ENCODE peak calls at places on chromosomes 11 and 22, in ten cellular contexts. One of them, this sample, is unnamed.

GRCh38 chr11:57712256-57713150 is at the start of gene TMX2:
- DNase-seq in MM.1S: peak
- DNase-seq in body of pancreas: peak
- DNase-seq in tibial artery: peak
- DNase-seq in HepG2: peak
- DNase-seq in cardiac fibroblast: peak
- DNase-seq in AG04450: peak
- DNase-seq in WERI-Rb-1: peak
- DNase-seq in suprapubic skin: peak
- DNase-seq in fibroblast of pulmonary artery: peak
- DNase-seq in this sample: peak

GRCh38 chr11:48033918-48034341 is 53.6 kb downstream of the PTPRJ start:
- DNase-seq in HepG2: no peak
- DNase-seq in cardiac fibroblast: no peak
- DNase-seq in AG04450: no peak
- DNase-seq in body of pancreas: no peak
- DNase-seq in tibial artery: no peak
- DNase-seq in fibroblast of pulmonary artery: no peak
- DNase-seq in MM.1S: no peak
- DNase-seq in WERI-Rb-1: no peak
- DNase-seq in suprapubic skin: no peak
- DNase-seq in this sample: no peak

GRCh38 chr11:69828276-69828970 is 9.2 kb upstream of the FGF3 start:
- DNase-seq in WERI-Rb-1: no peak
- DNase-seq in fibroblast of pulmonary artery: no peak
- DNase-seq in MM.1S: no peak
- DNase-seq in tibial artery: no peak
- DNase-seq in body of pancreas: no peak
- DNase-seq in HepG2: no peak
- DNase-seq in cardiac fibroblast: no peak
- DNase-seq in AG04450: no peak
- DNase-seq in suprapubic skin: no peak
- DNase-seq in this sample: no peak

GRCh38 chr11:4991066-4991465 is 3.6 kb upstream of the OR51L1 start:
- DNase-seq in suprapubic skin: no peak
- DNase-seq in WERI-Rb-1: no peak
- DNase-seq in tibial artery: no peak
- DNase-seq in fibroblast of pulmonary artery: peak
- DNase-seq in AG04450: no peak
- DNase-seq in HepG2: no peak
- DNase-seq in body of pancreas: no peak
- DNase-seq in MM.1S: peak
- DNase-seq in cardiac fibroblast: peak
- DNase-seq in this sample: no peak

GRCh38 chr11:17719940-17720795 is 797 bp downstream of the MYOD1 start:
- DNase-seq in suprapubic skin: no peak
- DNase-seq in HepG2: no peak
- DNase-seq in MM.1S: no peak
- DNase-seq in fibroblast of pulmonary artery: peak
- DNase-seq in AG04450: no peak
- DNase-seq in WERI-Rb-1: peak
- DNase-seq in tibial artery: no peak
- DNase-seq in body of pancreas: no peak
- DNase-seq in cardiac fibroblast: peak
- DNase-seq in this sample: no peak

GRCh38 chr22:41799486-41800347 is 762 bp upstream of the CCDC134 start:
- DNase-seq in cardiac fibroblast: peak
- DNase-seq in AG04450: no peak
- DNase-seq in tibial artery: peak
- DNase-seq in fibroblast of pulmonary artery: peak
- DNase-seq in body of pancreas: peak
- DNase-seq in HepG2: no peak
- DNase-seq in suprapubic skin: peak
- DNase-seq in WERI-Rb-1: peak
- DNase-seq in MM.1S: no peak
- DNase-seq in this sample: peak

GRCh38 chr11:11010624-11011127 is 152.8 kb upstream of the ZBED5 start:
- DNase-seq in AG04450: no peak
- DNase-seq in cardiac fibroblast: peak
- DNase-seq in body of pancreas: peak
- DNase-seq in suprapubic skin: no peak
- DNase-seq in HepG2: peak
- DNase-seq in WERI-Rb-1: peak
- DNase-seq in tibial artery: peak
- DNase-seq in MM.1S: no peak
- DNase-seq in fibroblast of pulmonary artery: peak
- DNase-seq in this sample: no peak

GRCh38 chr11:57646756-57647303 is 2.9 kb downstream of the YPEL4 start:
- DNase-seq in AG04450: no peak
- DNase-seq in MM.1S: no peak
- DNase-seq in cardiac fibroblast: no peak
- DNase-seq in HepG2: no peak
- DNase-seq in tibial artery: no peak
- DNase-seq in suprapubic skin: no peak
- DNase-seq in fibroblast of pulmonary artery: no peak
- DNase-seq in WERI-Rb-1: no peak
- DNase-seq in body of pancreas: no peak
- DNase-seq in this sample: no peak

GRCh38 chr11:127059286-127060200 is 59.0 kb upstream of the KIRREL3 start:
- DNase-seq in WERI-Rb-1: no peak
- DNase-seq in body of pancreas: no peak
- DNase-seq in tibial artery: no peak
- DNase-seq in AG04450: no peak
- DNase-seq in fibroblast of pulmonary artery: no peak
- DNase-seq in MM.1S: no peak
- DNase-seq in HepG2: no peak
- DNase-seq in suprapubic skin: no peak
- DNase-seq in cardiac fibroblast: no peak
- DNase-seq in this sample: no peak

GRCh38 chr11:76266701-76267100 is 60.4 kb upstream of the WNT11 start:
- DNase-seq in fibroblast of pulmonary artery: no peak
- DNase-seq in suprapubic skin: no peak
- DNase-seq in AG04450: no peak
- DNase-seq in cardiac fibroblast: no peak
- DNase-seq in MM.1S: no peak
- DNase-seq in tibial artery: no peak
- DNase-seq in HepG2: no peak
- DNase-seq in body of pancreas: no peak
- DNase-seq in WERI-Rb-1: no peak
- DNase-seq in this sample: no peak
- H3K4me3 ChIP-seq in fibroblast of pulmonary artery: no peak
- H3K4me3 ChIP-seq in suprapubic skin: no peak
- H3K4me3 ChIP-seq in AG04450: no peak
- H3K4me3 ChIP-seq in cardiac fibroblast: no peak
- H3K4me3 ChIP-seq in MM.1S: no peak
- H3K4me3 ChIP-seq in tibial artery: no peak
- H3K4me3 ChIP-seq in HepG2: no peak
- H3K4me3 ChIP-seq in body of pancreas: no peak
- H3K4me3 ChIP-seq in WERI-Rb-1: no peak
- H3K4me3 ChIP-seq in this sample: no peak

DNA sequence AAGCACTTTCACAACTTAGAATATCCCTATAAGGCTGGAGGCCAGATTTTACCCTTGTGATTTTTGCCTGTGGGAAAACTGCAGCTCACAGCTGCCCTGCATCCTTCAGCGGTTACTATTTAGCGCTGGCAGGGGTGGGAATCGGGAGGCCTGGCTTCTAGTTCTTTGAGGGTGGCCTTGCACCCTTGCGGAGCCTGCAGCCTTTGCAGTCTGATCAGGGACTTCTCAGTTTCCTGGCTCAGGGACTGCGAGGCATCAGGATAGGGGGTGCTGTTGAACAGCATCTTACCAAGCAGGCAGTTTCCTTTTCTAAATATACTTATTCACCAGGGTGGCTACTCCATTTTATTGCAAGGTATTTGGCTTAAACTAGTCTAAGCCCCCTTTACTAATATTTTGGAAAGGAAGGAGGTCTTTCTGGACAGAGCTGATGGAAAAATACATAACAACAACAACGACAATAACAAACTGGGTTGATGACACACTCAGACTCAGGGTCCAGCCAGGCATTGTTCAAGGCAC is 2.9 kb upstream of the APOA1 start:
- DNase-seq in HepG2: peak
- DNase-seq in AG04450: no peak
- DNase-seq in fibroblast of pulmonary artery: peak
- DNase-seq in tibial artery: no peak
- DNase-seq in MM.1S: no peak
- DNase-seq in WERI-Rb-1: no peak
- DNase-seq in suprapubic skin: peak
- DNase-seq in cardiac fibroblast: peak
- DNase-seq in body of pancreas: no peak
- DNase-seq in this sample: no peak
- TF ChIP-seq CTCF in HepG2: peak
- TF ChIP-seq CTCF in AG04450: peak
- TF ChIP-seq CTCF in fibroblast of pulmonary artery: peak
- TF ChIP-seq CTCF in tibial artery: no peak
- TF ChIP-seq CTCF in MM.1S: peak
- TF ChIP-seq CTCF in WERI-Rb-1: peak
- TF ChIP-seq CTCF in suprapubic skin: no peak
- TF ChIP-seq CTCF in cardiac fibroblast: peak
- TF ChIP-seq CTCF in body of pancreas: no peak
- TF ChIP-seq CTCF in this sample: no peak

DNA sequence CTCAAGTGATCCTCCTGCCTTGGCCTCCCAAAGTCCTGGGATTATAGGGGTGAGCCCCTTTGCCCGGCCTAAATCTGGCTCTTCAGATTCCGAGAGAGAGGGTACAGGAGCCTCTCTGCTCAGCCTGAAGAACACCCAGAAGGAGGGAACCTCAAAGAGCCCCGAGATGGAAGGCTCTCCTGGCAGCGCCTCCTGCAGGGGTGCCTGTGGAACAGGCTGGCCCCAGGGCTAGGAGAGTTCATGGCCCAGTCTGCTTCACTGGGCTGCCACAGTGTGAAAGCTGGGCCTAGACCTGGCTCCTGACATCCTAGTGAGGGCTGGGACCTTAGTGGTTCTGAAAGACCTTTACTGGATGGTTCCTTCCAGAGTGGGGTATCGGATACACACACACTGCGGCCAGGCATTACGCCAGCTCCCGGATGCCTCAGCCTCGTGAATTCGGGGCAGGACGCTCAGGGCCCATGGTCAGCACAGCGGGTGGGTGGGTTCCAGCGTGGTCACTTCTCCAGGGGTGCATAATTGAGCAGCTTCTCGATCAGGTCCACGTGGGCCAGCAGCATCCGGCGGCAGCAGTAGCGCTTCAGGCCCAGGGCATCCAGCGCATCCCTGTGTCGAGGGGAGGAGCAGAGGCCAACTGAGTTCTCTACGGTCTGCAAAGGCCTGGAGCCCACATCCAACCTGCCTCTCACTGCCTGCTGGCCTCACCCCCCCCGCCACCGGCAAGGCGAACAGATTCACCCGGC is 2.3 kb downstream of the POLR2L start:
- DNase-seq in fibroblast of pulmonary artery: no peak
- DNase-seq in cardiac fibroblast: no peak
- DNase-seq in suprapubic skin: no peak
- DNase-seq in WERI-Rb-1: no peak
- DNase-seq in tibial artery: no peak
- DNase-seq in body of pancreas: no peak
- DNase-seq in AG04450: no peak
- DNase-seq in HepG2: no peak
- DNase-seq in MM.1S: no peak
- DNase-seq in this sample: no peak
- H3K4me3 ChIP-seq in fibroblast of pulmonary artery: peak
- H3K4me3 ChIP-seq in cardiac fibroblast: peak
- H3K4me3 ChIP-seq in suprapubic skin: peak
- H3K4me3 ChIP-seq in WERI-Rb-1: no peak
- H3K4me3 ChIP-seq in tibial artery: no peak
- H3K4me3 ChIP-seq in body of pancreas: no peak
- H3K4me3 ChIP-seq in AG04450: peak
- H3K4me3 ChIP-seq in HepG2: peak
- H3K4me3 ChIP-seq in MM.1S: no peak
- H3K4me3 ChIP-seq in this sample: no peak

DNA sequence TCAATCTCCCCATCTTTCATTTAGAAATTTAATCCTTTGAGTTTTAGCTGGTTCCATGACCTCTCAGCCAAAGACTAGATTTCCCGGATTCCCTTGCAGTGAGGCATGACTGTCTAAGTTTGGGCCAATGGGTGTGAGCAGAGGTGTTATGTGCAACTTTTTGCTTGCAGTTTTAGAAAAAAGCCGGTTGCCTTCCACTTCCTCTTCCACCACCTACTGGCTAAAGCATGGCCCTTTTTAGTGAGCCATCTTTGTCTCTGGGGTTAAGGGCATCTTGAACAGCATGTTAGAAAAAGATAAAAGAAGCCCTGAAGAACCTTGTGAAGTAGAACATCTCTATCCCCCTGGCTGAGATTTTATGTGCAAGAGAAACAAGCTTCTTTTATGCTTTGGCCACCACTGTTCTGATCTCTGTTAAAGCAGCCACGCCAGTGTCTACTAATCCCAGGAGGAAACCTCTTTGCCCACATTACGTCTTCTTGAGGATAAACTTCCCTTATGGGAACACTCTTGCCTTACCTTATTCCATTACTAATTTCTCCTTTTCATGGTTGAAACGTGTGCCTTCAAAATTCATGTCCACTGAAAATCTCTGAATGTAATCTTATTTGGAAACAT is 279.9 kb downstream of the TENM4 start:
- DNase-seq in AG04450: no peak
- DNase-seq in body of pancreas: peak
- DNase-seq in HepG2: no peak
- DNase-seq in tibial artery: no peak
- DNase-seq in cardiac fibroblast: peak
- DNase-seq in WERI-Rb-1: no peak
- DNase-seq in MM.1S: no peak
- DNase-seq in fibroblast of pulmonary artery: peak
- DNase-seq in suprapubic skin: no peak
- DNase-seq in this sample: no peak
- TF ChIP-seq CTCF in AG04450: no peak
- TF ChIP-seq CTCF in body of pancreas: peak
- TF ChIP-seq CTCF in HepG2: no peak
- TF ChIP-seq CTCF in tibial artery: peak
- TF ChIP-seq CTCF in cardiac fibroblast: peak
- TF ChIP-seq CTCF in WERI-Rb-1: peak
- TF ChIP-seq CTCF in MM.1S: peak
- TF ChIP-seq CTCF in fibroblast of pulmonary artery: peak
- TF ChIP-seq CTCF in suprapubic skin: no peak
- TF ChIP-seq CTCF in this sample: no peak

DNA sequence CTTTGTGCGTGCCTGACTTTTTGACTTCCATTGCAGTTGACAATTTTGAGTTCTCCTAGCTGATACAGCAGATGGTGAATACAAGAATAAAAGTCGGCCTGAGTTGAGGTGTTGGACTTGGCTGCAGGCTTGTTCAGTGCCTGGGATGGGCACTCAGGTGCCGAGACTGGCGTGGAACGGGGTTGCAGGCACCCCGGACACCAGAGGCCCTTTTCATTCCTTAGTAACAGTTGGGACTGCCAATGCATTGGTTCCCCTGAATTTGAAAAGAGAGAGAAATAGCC is 1.3 kb downstream of the PHRF1 start:
- DNase-seq in WERI-Rb-1: no peak
- DNase-seq in body of pancreas: no peak
- DNase-seq in cardiac fibroblast: no peak
- DNase-seq in AG04450: no peak
- DNase-seq in suprapubic skin: no peak
- DNase-seq in fibroblast of pulmonary artery: no peak
- DNase-seq in tibial artery: no peak
- DNase-seq in MM.1S: no peak
- DNase-seq in HepG2: no peak
- DNase-seq in this sample: no peak
- H3K4me3 ChIP-seq in WERI-Rb-1: peak
- H3K4me3 ChIP-seq in body of pancreas: no peak
- H3K4me3 ChIP-seq in cardiac fibroblast: peak
- H3K4me3 ChIP-seq in AG04450: peak
- H3K4me3 ChIP-seq in suprapubic skin: peak
- H3K4me3 ChIP-seq in fibroblast of pulmonary artery: peak
- H3K4me3 ChIP-seq in tibial artery: peak
- H3K4me3 ChIP-seq in MM.1S: peak
- H3K4me3 ChIP-seq in HepG2: peak
- H3K4me3 ChIP-seq in this sample: peak

This sample was measured in ovary.